ENCODE peak calls at places on chromosomes 4 and X, in seven cellular contexts. One of them, this sample, is unnamed. For H3K4me1, the result is how much of the 10 kb centered on the place peaks cover.

GRCh38 chrX:15299945-15300851 is 15.2 kb downstream of the ASB11 start:
- DNase-seq in A549: peak
- DNase-seq in IMR-90: peak
- DNase-seq in Panc1: no peak
- DNase-seq in gastrocnemius medialis: no peak
- DNase-seq in Peyer's patch: no peak
- DNase-seq in pancreas: no peak
- DNase-seq in this sample: peak

GRCh38 chrX:150365051-150365952 is 2.2 kb downstream of the MAMLD1 start:
- DNase-seq in gastrocnemius medialis: peak
- DNase-seq in Peyer's patch: peak
- DNase-seq in Panc1: no peak
- DNase-seq in A549: peak
- DNase-seq in IMR-90: peak
- DNase-seq in pancreas: peak
- DNase-seq in this sample: peak

GRCh38 chr4:88195666-88196365 is 37.4 kb upstream of the ABCG2 start:
- DNase-seq in A549: no peak
- DNase-seq in IMR-90: no peak
- DNase-seq in Peyer's patch: peak
- DNase-seq in pancreas: no peak
- DNase-seq in Panc1: no peak
- DNase-seq in gastrocnemius medialis: no peak
- DNase-seq in this sample: no peak

GRCh38 chr4:155914782-155915181 is 11.3 kb downstream of the TDO2 start:
- DNase-seq in Panc1: no peak
- DNase-seq in Peyer's patch: no peak
- DNase-seq in pancreas: no peak
- DNase-seq in gastrocnemius medialis: no peak
- DNase-seq in IMR-90: no peak
- DNase-seq in A549: no peak
- DNase-seq in this sample: no peak

GRCh38 chrX:125620715-125621587 is 301.3 kb downstream of the TEX13C start:
- DNase-seq in gastrocnemius medialis: no peak
- DNase-seq in A549: no peak
- DNase-seq in IMR-90: no peak
- DNase-seq in Peyer's patch: no peak
- DNase-seq in pancreas: no peak
- DNase-seq in Panc1: no peak
- DNase-seq in this sample: no peak

GRCh38 chr4:8464376-8464775 is 23.8 kb downstream of the TRMT44 start:
- DNase-seq in gastrocnemius medialis: no peak
- DNase-seq in IMR-90: no peak
- DNase-seq in A549: no peak
- DNase-seq in Peyer's patch: no peak
- DNase-seq in Panc1: no peak
- DNase-seq in pancreas: no peak
- DNase-seq in this sample: no peak

GRCh38 chrX:69285401-69285871 is 120.2 kb upstream of the PJA1 start:
- DNase-seq in Panc1: no peak
- DNase-seq in Peyer's patch: no peak
- DNase-seq in IMR-90: no peak
- DNase-seq in gastrocnemius medialis: no peak
- DNase-seq in A549: no peak
- DNase-seq in pancreas: no peak
- DNase-seq in this sample: no peak

GRCh38 chrX:49754238-49754857 is 58.6 kb upstream of the PAGE1 start:
- DNase-seq in Panc1: no peak
- DNase-seq in gastrocnemius medialis: peak
- DNase-seq in IMR-90: peak
- DNase-seq in pancreas: no peak
- DNase-seq in A549: peak
- DNase-seq in Peyer's patch: peak
- DNase-seq in this sample: peak

GRCh38 chrX:130575831-130576404 is 174.1 kb downstream of the RBMX2 start:
- DNase-seq in pancreas: peak
- DNase-seq in Panc1: peak
- DNase-seq in gastrocnemius medialis: no peak
- DNase-seq in A549: peak
- DNase-seq in IMR-90: peak
- DNase-seq in Peyer's patch: peak
- DNase-seq in this sample: peak

GRCh38 chr4:2961411-2962098 is 1.7 kb downstream of the NOP14 start:
- DNase-seq in Panc1: no peak
- DNase-seq in gastrocnemius medialis: no peak
- DNase-seq in IMR-90: no peak
- DNase-seq in pancreas: no peak
- DNase-seq in A549: no peak
- DNase-seq in Peyer's patch: no peak
- DNase-seq in this sample: no peak

GRCh38 chr4:158856852-158857251 is 88.0 kb downstream of the FNIP2 start:
- DNase-seq in A549: no peak
- DNase-seq in Panc1: no peak
- DNase-seq in gastrocnemius medialis: no peak
- DNase-seq in Peyer's patch: no peak
- DNase-seq in IMR-90: peak
- DNase-seq in pancreas: no peak
- DNase-seq in this sample: peak

GRCh38 chrX:153900806-153901752 is 3.4 kb upstream of the AVPR2 start:
- DNase-seq in A549: peak
- DNase-seq in IMR-90: peak
- DNase-seq in Peyer's patch: peak
- DNase-seq in Panc1: no peak
- DNase-seq in gastrocnemius medialis: peak
- DNase-seq in pancreas: peak
- DNase-seq in this sample: peak
- H3K4me1 ChIP-seq in A549: under half
- H3K4me1 ChIP-seq in IMR-90: under half
- H3K4me1 ChIP-seq in Peyer's patch: under half
- H3K4me1 ChIP-seq in Panc1: under half
- H3K4me1 ChIP-seq in gastrocnemius medialis: under half
- H3K4me1 ChIP-seq in pancreas: under half
- H3K4me1 ChIP-seq in this sample: under half

GRCh38 chr4:182552948-182553347 is 309.7 kb downstream of the TENM3 start:
- DNase-seq in Peyer's patch: no peak
- DNase-seq in pancreas: no peak
- DNase-seq in Panc1: no peak
- DNase-seq in IMR-90: no peak
- DNase-seq in gastrocnemius medialis: no peak
- DNase-seq in A549: no peak
- DNase-seq in this sample: no peak
- H3K4me1 ChIP-seq in Peyer's patch: under half
- H3K4me1 ChIP-seq in pancreas: under half
- H3K4me1 ChIP-seq in Panc1: under half
- H3K4me1 ChIP-seq in IMR-90: under half
- H3K4me1 ChIP-seq in gastrocnemius medialis: under half
- H3K4me1 ChIP-seq in A549: under half
- H3K4me1 ChIP-seq in this sample: under half

GRCh38 chrX:40143001-40143400 is 45.2 kb upstream of the BCOR start:
- DNase-seq in pancreas: no peak
- DNase-seq in IMR-90: no peak
- DNase-seq in Peyer's patch: no peak
- DNase-seq in gastrocnemius medialis: no peak
- DNase-seq in Panc1: no peak
- DNase-seq in A549: no peak
- DNase-seq in this sample: no peak
- H3K4me1 ChIP-seq in pancreas: under half
- H3K4me1 ChIP-seq in IMR-90: under half
- H3K4me1 ChIP-seq in Peyer's patch: under half
- H3K4me1 ChIP-seq in gastrocnemius medialis: under half
- H3K4me1 ChIP-seq in Panc1: under half
- H3K4me1 ChIP-seq in A549: under half
- H3K4me1 ChIP-seq in this sample: under half

DNA sequence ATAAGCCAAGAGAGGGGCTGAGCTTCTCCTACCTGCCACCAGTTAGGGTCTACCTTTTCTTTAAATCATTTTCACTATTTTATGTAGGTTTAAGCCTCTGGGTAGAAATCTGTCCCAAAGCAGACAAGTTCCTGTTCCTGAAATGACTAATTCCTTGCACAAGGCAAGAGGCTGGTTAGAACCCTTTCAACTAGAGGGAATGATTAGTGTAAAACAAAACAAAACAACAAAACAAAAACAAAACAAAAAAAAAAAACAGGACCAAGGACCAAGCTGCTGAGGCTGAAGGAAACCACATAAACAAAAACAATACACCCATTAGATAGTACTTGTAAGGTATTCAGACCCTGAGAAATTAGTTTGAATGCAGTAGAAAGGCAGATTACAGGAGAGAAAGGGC is 62.7 kb downstream of the MAML3 start:
- DNase-seq in Panc1: no peak
- DNase-seq in IMR-90: no peak
- DNase-seq in Peyer's patch: no peak
- DNase-seq in A549: no peak
- DNase-seq in pancreas: no peak
- DNase-seq in gastrocnemius medialis: no peak
- DNase-seq in this sample: no peak
- H3K4me1 ChIP-seq in Panc1: half or more
- H3K4me1 ChIP-seq in IMR-90: under half
- H3K4me1 ChIP-seq in Peyer's patch: under half
- H3K4me1 ChIP-seq in A549: half or more
- H3K4me1 ChIP-seq in pancreas: under half
- H3K4me1 ChIP-seq in gastrocnemius medialis: under half
- H3K4me1 ChIP-seq in this sample: half or more

GRCh38 chrX:13168276-13168675 is 123.9 kb upstream of the FAM9C start:
- DNase-seq in A549: no peak
- DNase-seq in Peyer's patch: no peak
- DNase-seq in IMR-90: no peak
- DNase-seq in pancreas: no peak
- DNase-seq in Panc1: no peak
- DNase-seq in gastrocnemius medialis: no peak
- DNase-seq in this sample: no peak
- H3K4me1 ChIP-seq in A549: under half
- H3K4me1 ChIP-seq in Peyer's patch: under half
- H3K4me1 ChIP-seq in IMR-90: under half
- H3K4me1 ChIP-seq in pancreas: under half
- H3K4me1 ChIP-seq in Panc1: under half
- H3K4me1 ChIP-seq in gastrocnemius medialis: under half
- H3K4me1 ChIP-seq in this sample: under half

GRCh38 chr4:80037864-80038263 is 35.2 kb downstream of the ANTXR2 start:
- DNase-seq in Peyer's patch: no peak
- DNase-seq in Panc1: no peak
- DNase-seq in pancreas: no peak
- DNase-seq in gastrocnemius medialis: no peak
- DNase-seq in IMR-90: no peak
- DNase-seq in A549: no peak
- DNase-seq in this sample: no peak

GRCh38 chr4:80033581-80033980 is 39.4 kb downstream of the ANTXR2 start:
- DNase-seq in IMR-90: no peak
- DNase-seq in A549: no peak
- DNase-seq in Peyer's patch: no peak
- DNase-seq in gastrocnemius medialis: no peak
- DNase-seq in Panc1: no peak
- DNase-seq in pancreas: no peak
- DNase-seq in this sample: no peak

GRCh38 chr4:80036306-80036705 is 36.7 kb downstream of the ANTXR2 start:
- DNase-seq in Peyer's patch: no peak
- DNase-seq in IMR-90: no peak
- DNase-seq in A549: no peak
- DNase-seq in gastrocnemius medialis: no peak
- DNase-seq in Panc1: no peak
- DNase-seq in pancreas: no peak
- DNase-seq in this sample: no peak

GRCh38 chr4:80036949-80037348 is 36.1 kb downstream of the ANTXR2 start:
- DNase-seq in IMR-90: peak
- DNase-seq in Peyer's patch: no peak
- DNase-seq in pancreas: no peak
- DNase-seq in gastrocnemius medialis: no peak
- DNase-seq in Panc1: no peak
- DNase-seq in A549: no peak
- DNase-seq in this sample: peak

DNA sequence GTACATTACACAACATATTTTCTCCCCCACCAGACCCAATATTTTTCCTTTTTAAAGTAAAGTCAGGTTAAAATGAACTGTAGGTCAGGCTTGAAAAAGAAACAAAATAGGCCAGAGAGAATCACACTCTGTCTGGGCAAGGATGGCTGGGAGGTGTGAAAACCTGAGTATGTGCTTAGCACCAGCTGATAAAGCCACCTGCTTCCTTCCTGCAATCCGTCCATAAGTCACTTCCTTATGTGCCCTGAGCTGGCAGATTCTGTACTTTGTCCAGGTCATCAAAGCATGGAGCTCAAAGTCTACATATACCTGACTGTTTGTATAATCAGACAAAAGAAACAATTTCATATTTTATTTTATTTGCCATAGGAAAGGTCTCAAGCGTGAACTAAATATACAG is 37.7 kb downstream of the ANTXR2 start:
- DNase-seq in pancreas: no peak
- DNase-seq in A549: no peak
- DNase-seq in IMR-90: no peak
- DNase-seq in Peyer's patch: peak
- DNase-seq in gastrocnemius medialis: no peak
- DNase-seq in Panc1: no peak
- DNase-seq in this sample: no peak
- H3K4me1 ChIP-seq in pancreas: under half
- H3K4me1 ChIP-seq in A549: under half
- H3K4me1 ChIP-seq in IMR-90: under half
- H3K4me1 ChIP-seq in Peyer's patch: under half
- H3K4me1 ChIP-seq in gastrocnemius medialis: under half
- H3K4me1 ChIP-seq in Panc1: under half
- H3K4me1 ChIP-seq in this sample: under half

GRCh38 chrX:12961191-12961718 is 13.7 kb upstream of the TMSB4X start:
- DNase-seq in Peyer's patch: no peak
- DNase-seq in pancreas: no peak
- DNase-seq in Panc1: no peak
- DNase-seq in A549: no peak
- DNase-seq in gastrocnemius medialis: no peak
- DNase-seq in IMR-90: no peak
- DNase-seq in this sample: no peak

GRCh38 chrX:12965390-12965940 is 9.4 kb upstream of the TMSB4X start:
- DNase-seq in gastrocnemius medialis: no peak
- DNase-seq in Panc1: no peak
- DNase-seq in IMR-90: no peak
- DNase-seq in pancreas: no peak
- DNase-seq in A549: no peak
- DNase-seq in Peyer's patch: no peak
- DNase-seq in this sample: no peak

GRCh38 chrX:12958461-12958860 is 16.4 kb upstream of the TMSB4X start:
- DNase-seq in IMR-90: no peak
- DNase-seq in Peyer's patch: no peak
- DNase-seq in pancreas: no peak
- DNase-seq in A549: no peak
- DNase-seq in gastrocnemius medialis: no peak
- DNase-seq in Panc1: no peak
- DNase-seq in this sample: no peak

GRCh38 chrX:12958059-12958458 is 16.9 kb upstream of the TMSB4X start:
- DNase-seq in gastrocnemius medialis: no peak
- DNase-seq in A549: no peak
- DNase-seq in IMR-90: no peak
- DNase-seq in pancreas: no peak
- DNase-seq in Peyer's patch: no peak
- DNase-seq in Panc1: no peak
- DNase-seq in this sample: no peak

DNA sequence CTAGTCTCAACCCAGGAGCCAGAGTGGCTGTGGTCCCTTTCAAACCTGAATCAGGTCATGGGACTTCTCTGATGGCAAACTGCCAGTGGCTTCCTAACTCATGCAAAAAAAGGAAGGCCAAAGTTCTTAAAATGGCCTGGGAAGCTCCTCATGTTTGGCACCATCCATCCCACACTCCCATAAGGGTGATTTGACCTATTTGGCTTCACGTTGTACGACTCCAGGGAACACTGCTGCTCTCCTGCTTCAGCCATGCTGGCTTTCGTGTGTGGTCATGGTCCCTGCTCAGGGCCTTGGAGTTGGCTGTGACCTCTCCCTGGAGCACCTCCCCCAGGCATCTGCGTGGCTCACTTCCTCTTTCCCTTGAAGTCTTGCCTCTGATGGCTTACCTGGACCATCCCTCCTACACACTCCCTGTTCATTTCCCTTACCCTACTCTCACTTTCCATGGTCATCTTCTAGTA is 12.8 kb upstream of the TMSB4X start:
- DNase-seq in A549: no peak
- DNase-seq in IMR-90: no peak
- DNase-seq in gastrocnemius medialis: no peak
- DNase-seq in pancreas: no peak
- DNase-seq in Peyer's patch: no peak
- DNase-seq in Panc1: no peak
- DNase-seq in this sample: no peak
- H3K4me1 ChIP-seq in A549: under half
- H3K4me1 ChIP-seq in IMR-90: under half
- H3K4me1 ChIP-seq in gastrocnemius medialis: under half
- H3K4me1 ChIP-seq in pancreas: under half
- H3K4me1 ChIP-seq in Peyer's patch: under half
- H3K4me1 ChIP-seq in Panc1: under half
- H3K4me1 ChIP-seq in this sample: under half

This sample was measured in SJSA1.